ENCODE peak calls at places on chromosomes 16 and 17, in four cellular contexts. N, Q, I and Z are unnamed samples.

GRCh38 chr17:79014158-79014758 is 4.7 kb upstream of the CANT1 start:
- DNase-seq in N (no peak), Q (no peak), I (no peak), Z (no peak)

GRCh38 chr16:51762081-51762995 is 611.3 kb upstream of the SALL1 start:
- DNase-seq in N (peak), Q (peak), I (peak), Z (peak)

GRCh38 chr17:45967378-45967777 is 31.7 kb upstream of the STH start:
- DNase-seq in N (no peak), Q (no peak), I (no peak), Z (no peak)

GRCh38 chr17:45413498-45413923 is 19.2 kb downstream of the ARHGAP27 start:
- DNase-seq in N (no peak), Q (peak), I (no peak), Z (no peak)

GRCh38 chr17:77783991-77784820 is 174.3 kb upstream of the TNRC6C start:
- DNase-seq in N (peak), Q (no peak), I (no peak), Z (no peak)

GRCh38 chr16:1863681-1864460 is 8.1 kb downstream of the MEIOB start:
- DNase-seq in N (no peak), Q (no peak), I (peak), Z (no peak)

GRCh38 chr17:31495049-31495885 is 103.8 kb downstream of the RAB11FIP4 start:
- DNase-seq in N (no peak), Q (no peak), I (no peak), Z (no peak)

GRCh38 chr17:79633154-79633553 is 22.3 kb upstream of the RBFOX3 start:
- DNase-seq in N (no peak), Q (no peak), I (no peak), Z (no peak)

GRCh38 chr17:31564291-31564690 is 172.8 kb downstream of the RAB11FIP4 start:
- DNase-seq in N (no peak), Q (no peak), I (no peak), Z (no peak)

GRCh38 chr16:10579965-10580918 is at the start of gene EMP2:
- DNase-seq in N (no peak), Q (peak), I (peak), Z (peak)

GRCh38 chr16:9898555-9898954 is 283.7 kb downstream of the GRIN2A start:
- DNase-seq in N (no peak), Q (no peak), I (no peak), Z (no peak)

GRCh38 chr17:39626671-39627169 is at the start of gene PPP1R1B:
- DNase-seq in N (no peak), Q (peak), I (no peak), Z (peak)

GRCh38 chr16:54812229-54812628 is 118.4 kb upstream of the IRX5 start:
- DNase-seq in N (no peak), Q (no peak), I (peak), Z (no peak)

GRCh38 chr16:55672471-55672870 is 16.7 kb downstream of the SLC6A2 start:
- DNase-seq in N (no peak), Q (no peak), I (no peak), Z (no peak)

GRCh38 chr16:89317101-89317671 is 99.7 kb downstream of the ZNF778 start:
- DNase-seq in N (no peak), Q (no peak), I (no peak), Z (no peak)

GRCh38 chr16:74216319-74216718 is 80.3 kb upstream of the PSMD7 start:
- DNase-seq in N (no peak), Q (no peak), I (no peak), Z (no peak)

GRCh38 chr16:84453061-84453752 is 51.3 kb downstream of the MEAK7 start:
- DNase-seq in N (no peak), Q (no peak), I (no peak), Z (no peak)

GRCh38 chr16:29156511-29156910 is 171.7 kb downstream of the LAT start:
- DNase-seq in N (no peak), Q (no peak), I (no peak), Z (no peak)